ENCODE peak calls at places on chromosomes 11 and 22, in five cellular contexts. One of them, this sample, is unnamed.

GRCh38 chr11:118051611-118052461 is 25.0 kb upstream of the TMPRSS4 start:
- DNase-seq in lower leg skin: no peak
- DNase-seq in stimulated activated CD8-positive, alpha-beta memory T cell treated with anti-CD3 and anti-CD28 coated beads, Interleukin-2, amount 100 ng/mL, for 1 hour: peak; percentile 46
- DNase-seq in EL: no peak
- DNase-seq in activated CD4-positive, alpha-beta T cell treated with anti-CD3 and anti-CD28 coated beads for 4 hours: peak; percentile 63
- DNase-seq in this sample: no peak

GRCh38 chr11:96098511-96099241 is 174.8 kb upstream of the MTMR2 start:
- DNase-seq in lower leg skin: no peak
- DNase-seq in stimulated activated CD8-positive, alpha-beta memory T cell treated with anti-CD3 and anti-CD28 coated beads, Interleukin-2, amount 100 ng/mL, for 1 hour: no peak
- DNase-seq in EL: peak; percentile 57
- DNase-seq in activated CD4-positive, alpha-beta T cell treated with anti-CD3 and anti-CD28 coated beads for 4 hours: no peak
- DNase-seq in this sample: peak; percentile 64

GRCh38 chr11:76443254-76443935 is 1.4 kb upstream of the EMSY start:
- DNase-seq in lower leg skin: no peak
- DNase-seq in stimulated activated CD8-positive, alpha-beta memory T cell treated with anti-CD3 and anti-CD28 coated beads, Interleukin-2, amount 100 ng/mL, for 1 hour: no peak
- DNase-seq in EL: peak; percentile 14
- DNase-seq in activated CD4-positive, alpha-beta T cell treated with anti-CD3 and anti-CD28 coated beads for 4 hours: no peak
- DNase-seq in this sample: peak; percentile 66

GRCh38 chr22:46661221-46661851 is 41.1 kb downstream of the GRAMD4 start:
- DNase-seq in lower leg skin: no peak
- DNase-seq in stimulated activated CD8-positive, alpha-beta memory T cell treated with anti-CD3 and anti-CD28 coated beads, Interleukin-2, amount 100 ng/mL, for 1 hour: no peak
- DNase-seq in EL: peak; percentile 60
- DNase-seq in activated CD4-positive, alpha-beta T cell treated with anti-CD3 and anti-CD28 coated beads for 4 hours: peak; percentile 75
- DNase-seq in this sample: peak; percentile 67

GRCh38 chr11:118928108-118928869 is 2.6 kb upstream of the BCL9L start:
- DNase-seq in lower leg skin: peak; percentile 96
- DNase-seq in stimulated activated CD8-positive, alpha-beta memory T cell treated with anti-CD3 and anti-CD28 coated beads, Interleukin-2, amount 100 ng/mL, for 1 hour: peak; percentile 85
- DNase-seq in EL: peak; percentile 94
- DNase-seq in activated CD4-positive, alpha-beta T cell treated with anti-CD3 and anti-CD28 coated beads for 4 hours: peak; percentile 94
- DNase-seq in this sample: peak; percentile 87

GRCh38 chr22:37569921-37570660 is 9.8 kb downstream of the LGALS2 start:
- DNase-seq in lower leg skin: no peak
- DNase-seq in stimulated activated CD8-positive, alpha-beta memory T cell treated with anti-CD3 and anti-CD28 coated beads, Interleukin-2, amount 100 ng/mL, for 1 hour: no peak
- DNase-seq in EL: no peak
- DNase-seq in activated CD4-positive, alpha-beta T cell treated with anti-CD3 and anti-CD28 coated beads for 4 hours: no peak
- DNase-seq in this sample: no peak

GRCh38 chr11:113419426-113420003 is 31.9 kb downstream of the ANKK1 start:
- DNase-seq in lower leg skin: no peak
- DNase-seq in stimulated activated CD8-positive, alpha-beta memory T cell treated with anti-CD3 and anti-CD28 coated beads, Interleukin-2, amount 100 ng/mL, for 1 hour: no peak
- DNase-seq in EL: no peak
- DNase-seq in activated CD4-positive, alpha-beta T cell treated with anti-CD3 and anti-CD28 coated beads for 4 hours: no peak
- DNase-seq in this sample: no peak

GRCh38 chr11:16297332-16297731 is 59.0 kb downstream of the SOX6 start:
- DNase-seq in lower leg skin: no peak
- DNase-seq in stimulated activated CD8-positive, alpha-beta memory T cell treated with anti-CD3 and anti-CD28 coated beads, Interleukin-2, amount 100 ng/mL, for 1 hour: no peak
- DNase-seq in EL: no peak
- DNase-seq in activated CD4-positive, alpha-beta T cell treated with anti-CD3 and anti-CD28 coated beads for 4 hours: no peak
- DNase-seq in this sample: no peak

GRCh38 chr11:23278121-23278520 is 417.8 kb upstream of the CCDC179 start:
- DNase-seq in lower leg skin: no peak
- DNase-seq in stimulated activated CD8-positive, alpha-beta memory T cell treated with anti-CD3 and anti-CD28 coated beads, Interleukin-2, amount 100 ng/mL, for 1 hour: no peak
- DNase-seq in EL: peak; percentile 50
- DNase-seq in activated CD4-positive, alpha-beta T cell treated with anti-CD3 and anti-CD28 coated beads for 4 hours: no peak
- DNase-seq in this sample: peak; percentile 91

GRCh38 chr11:78812513-78813293 is 238.0 kb upstream of the NARS2 start:
- DNase-seq in lower leg skin: no peak
- DNase-seq in stimulated activated CD8-positive, alpha-beta memory T cell treated with anti-CD3 and anti-CD28 coated beads, Interleukin-2, amount 100 ng/mL, for 1 hour: no peak
- DNase-seq in EL: no peak
- DNase-seq in activated CD4-positive, alpha-beta T cell treated with anti-CD3 and anti-CD28 coated beads for 4 hours: no peak
- DNase-seq in this sample: no peak

GRCh38 chr22:17868771-17869170 is 94.5 kb upstream of the BID start:
- DNase-seq in lower leg skin: no peak
- DNase-seq in stimulated activated CD8-positive, alpha-beta memory T cell treated with anti-CD3 and anti-CD28 coated beads, Interleukin-2, amount 100 ng/mL, for 1 hour: no peak
- DNase-seq in EL: no peak
- DNase-seq in activated CD4-positive, alpha-beta T cell treated with anti-CD3 and anti-CD28 coated beads for 4 hours: no peak
- DNase-seq in this sample: no peak

GRCh38 chr11:61021661-61022212 is 50.3 kb downstream of the CD6 start:
- DNase-seq in lower leg skin: no peak
- DNase-seq in stimulated activated CD8-positive, alpha-beta memory T cell treated with anti-CD3 and anti-CD28 coated beads, Interleukin-2, amount 100 ng/mL, for 1 hour: peak; percentile 79
- DNase-seq in EL: no peak
- DNase-seq in activated CD4-positive, alpha-beta T cell treated with anti-CD3 and anti-CD28 coated beads for 4 hours: peak; percentile 90
- DNase-seq in this sample: no peak

GRCh38 chr11:74090701-74091100 is 80.1 kb downstream of the C2CD3 start:
- DNase-seq in lower leg skin: no peak
- DNase-seq in stimulated activated CD8-positive, alpha-beta memory T cell treated with anti-CD3 and anti-CD28 coated beads, Interleukin-2, amount 100 ng/mL, for 1 hour: no peak
- DNase-seq in EL: no peak
- DNase-seq in activated CD4-positive, alpha-beta T cell treated with anti-CD3 and anti-CD28 coated beads for 4 hours: no peak
- DNase-seq in this sample: peak; percentile 34

GRCh38 chr11:28072321-28072720 is 35.6 kb downstream of the KIF18A start:
- DNase-seq in lower leg skin: no peak
- DNase-seq in stimulated activated CD8-positive, alpha-beta memory T cell treated with anti-CD3 and anti-CD28 coated beads, Interleukin-2, amount 100 ng/mL, for 1 hour: no peak
- DNase-seq in EL: peak; percentile 49
- DNase-seq in activated CD4-positive, alpha-beta T cell treated with anti-CD3 and anti-CD28 coated beads for 4 hours: no peak
- DNase-seq in this sample: peak; percentile 65

GRCh38 chr11:110147965-110148709 is 54.9 kb downstream of the ZC3H12C start:
- DNase-seq in lower leg skin: no peak
- DNase-seq in stimulated activated CD8-positive, alpha-beta memory T cell treated with anti-CD3 and anti-CD28 coated beads, Interleukin-2, amount 100 ng/mL, for 1 hour: no peak
- DNase-seq in EL: peak; percentile 84
- DNase-seq in activated CD4-positive, alpha-beta T cell treated with anti-CD3 and anti-CD28 coated beads for 4 hours: no peak
- DNase-seq in this sample: peak; percentile 87

GRCh38 chr11:109853156-109853776 is 239.9 kb upstream of the ZC3H12C start:
- DNase-seq in lower leg skin: no peak
- DNase-seq in stimulated activated CD8-positive, alpha-beta memory T cell treated with anti-CD3 and anti-CD28 coated beads, Interleukin-2, amount 100 ng/mL, for 1 hour: no peak
- DNase-seq in EL: peak; percentile 70
- DNase-seq in activated CD4-positive, alpha-beta T cell treated with anti-CD3 and anti-CD28 coated beads for 4 hours: no peak
- DNase-seq in this sample: peak; percentile 86

GRCh38 chr11:74681686-74682651 is 49.3 kb downstream of the CHRDL2 start:
- DNase-seq in lower leg skin: no peak
- DNase-seq in stimulated activated CD8-positive, alpha-beta memory T cell treated with anti-CD3 and anti-CD28 coated beads, Interleukin-2, amount 100 ng/mL, for 1 hour: no peak
- DNase-seq in EL: peak; percentile 48
- DNase-seq in activated CD4-positive, alpha-beta T cell treated with anti-CD3 and anti-CD28 coated beads for 4 hours: no peak
- DNase-seq in this sample: no peak

GRCh38 chr11:19560156-19560555 is 152.5 kb upstream of the NAV2 start:
- DNase-seq in lower leg skin: no peak
- DNase-seq in stimulated activated CD8-positive, alpha-beta memory T cell treated with anti-CD3 and anti-CD28 coated beads, Interleukin-2, amount 100 ng/mL, for 1 hour: no peak
- DNase-seq in EL: no peak
- DNase-seq in activated CD4-positive, alpha-beta T cell treated with anti-CD3 and anti-CD28 coated beads for 4 hours: no peak
- DNase-seq in this sample: no peak

GRCh38 chr11:66360406-66361073 is 11.0 kb downstream of the SLC29A2 start:
- DNase-seq in lower leg skin: no peak
- DNase-seq in stimulated activated CD8-positive, alpha-beta memory T cell treated with anti-CD3 and anti-CD28 coated beads, Interleukin-2, amount 100 ng/mL, for 1 hour: no peak
- DNase-seq in EL: no peak
- DNase-seq in activated CD4-positive, alpha-beta T cell treated with anti-CD3 and anti-CD28 coated beads for 4 hours: no peak
- DNase-seq in this sample: no peak

GRCh38 chr11:31805037-31805628 is 6.0 kb downstream of the PAX6 start:
- DNase-seq in lower leg skin: no peak
- DNase-seq in stimulated activated CD8-positive, alpha-beta memory T cell treated with anti-CD3 and anti-CD28 coated beads, Interleukin-2, amount 100 ng/mL, for 1 hour: no peak
- DNase-seq in EL: no peak
- DNase-seq in activated CD4-positive, alpha-beta T cell treated with anti-CD3 and anti-CD28 coated beads for 4 hours: no peak
- DNase-seq in this sample: no peak

GRCh38 chr11:2390871-2391662 is 9.5 kb upstream of the TSSC4 start:
- DNase-seq in lower leg skin: no peak
- DNase-seq in stimulated activated CD8-positive, alpha-beta memory T cell treated with anti-CD3 and anti-CD28 coated beads, Interleukin-2, amount 100 ng/mL, for 1 hour: no peak
- DNase-seq in EL: peak; percentile 85
- DNase-seq in activated CD4-positive, alpha-beta T cell treated with anti-CD3 and anti-CD28 coated beads for 4 hours: no peak
- DNase-seq in this sample: peak; percentile 61

GRCh38 chr22:50202130-50202671 is 1.4 kb downstream of the SELENOO start:
- DNase-seq in lower leg skin: no peak
- DNase-seq in stimulated activated CD8-positive, alpha-beta memory T cell treated with anti-CD3 and anti-CD28 coated beads, Interleukin-2, amount 100 ng/mL, for 1 hour: no peak
- DNase-seq in EL: no peak
- DNase-seq in activated CD4-positive, alpha-beta T cell treated with anti-CD3 and anti-CD28 coated beads for 4 hours: no peak
- DNase-seq in this sample: no peak

GRCh38 chr11:128790200-128790599 is 76.9 kb downstream of the KCNJ1 start:
- DNase-seq in lower leg skin: no peak
- DNase-seq in stimulated activated CD8-positive, alpha-beta memory T cell treated with anti-CD3 and anti-CD28 coated beads, Interleukin-2, amount 100 ng/mL, for 1 hour: no peak
- DNase-seq in EL: no peak
- DNase-seq in activated CD4-positive, alpha-beta T cell treated with anti-CD3 and anti-CD28 coated beads for 4 hours: no peak
- DNase-seq in this sample: peak; percentile 56

GRCh38 chr11:129234978-129235377 is 42.9 kb upstream of the ARHGAP32 start:
- DNase-seq in lower leg skin: no peak
- DNase-seq in stimulated activated CD8-positive, alpha-beta memory T cell treated with anti-CD3 and anti-CD28 coated beads, Interleukin-2, amount 100 ng/mL, for 1 hour: no peak
- DNase-seq in EL: no peak
- DNase-seq in activated CD4-positive, alpha-beta T cell treated with anti-CD3 and anti-CD28 coated beads for 4 hours: no peak
- DNase-seq in this sample: no peak

GRCh38 chr11:73249858-73250773 is 22.0 kb upstream of the P2RY6 start:
- DNase-seq in lower leg skin: no peak
- DNase-seq in stimulated activated CD8-positive, alpha-beta memory T cell treated with anti-CD3 and anti-CD28 coated beads, Interleukin-2, amount 100 ng/mL, for 1 hour: no peak
- DNase-seq in EL: no peak
- DNase-seq in activated CD4-positive, alpha-beta T cell treated with anti-CD3 and anti-CD28 coated beads for 4 hours: no peak
- DNase-seq in this sample: no peak

GRCh38 chr22:40806711-40807110 is 12.4 kb downstream of the SLC25A17 start:
- DNase-seq in lower leg skin: no peak
- DNase-seq in stimulated activated CD8-positive, alpha-beta memory T cell treated with anti-CD3 and anti-CD28 coated beads, Interleukin-2, amount 100 ng/mL, for 1 hour: no peak
- DNase-seq in EL: no peak
- DNase-seq in activated CD4-positive, alpha-beta T cell treated with anti-CD3 and anti-CD28 coated beads for 4 hours: no peak
- DNase-seq in this sample: no peak

GRCh38 chr11:78400116-78400515 is 17.5 kb downstream of the GAB2 start:
- DNase-seq in lower leg skin: no peak
- DNase-seq in stimulated activated CD8-positive, alpha-beta memory T cell treated with anti-CD3 and anti-CD28 coated beads, Interleukin-2, amount 100 ng/mL, for 1 hour: no peak
- DNase-seq in EL: no peak
- DNase-seq in activated CD4-positive, alpha-beta T cell treated with anti-CD3 and anti-CD28 coated beads for 4 hours: no peak
- DNase-seq in this sample: no peak

GRCh38 chr11:33478111-33478573 is 221.0 kb downstream of the HIPK3 start:
- DNase-seq in lower leg skin: no peak
- DNase-seq in stimulated activated CD8-positive, alpha-beta memory T cell treated with anti-CD3 and anti-CD28 coated beads, Interleukin-2, amount 100 ng/mL, for 1 hour: no peak
- DNase-seq in EL: no peak
- DNase-seq in activated CD4-positive, alpha-beta T cell treated with anti-CD3 and anti-CD28 coated beads for 4 hours: no peak
- DNase-seq in this sample: peak; percentile 47

GRCh38 chr11:13837286-13837685 is 125.2 kb upstream of the SPON1 start:
- DNase-seq in lower leg skin: no peak
- DNase-seq in stimulated activated CD8-positive, alpha-beta memory T cell treated with anti-CD3 and anti-CD28 coated beads, Interleukin-2, amount 100 ng/mL, for 1 hour: no peak
- DNase-seq in EL: no peak
- DNase-seq in activated CD4-positive, alpha-beta T cell treated with anti-CD3 and anti-CD28 coated beads for 4 hours: no peak
- DNase-seq in this sample: peak; percentile 20

GRCh38 chr22:36206255-36206654 is 4.6 kb upstream of the APOL4 start:
- DNase-seq in lower leg skin: no peak
- DNase-seq in stimulated activated CD8-positive, alpha-beta memory T cell treated with anti-CD3 and anti-CD28 coated beads, Interleukin-2, amount 100 ng/mL, for 1 hour: no peak
- DNase-seq in EL: no peak
- DNase-seq in activated CD4-positive, alpha-beta T cell treated with anti-CD3 and anti-CD28 coated beads for 4 hours: no peak
- DNase-seq in this sample: no peak

GRCh38 chr22:24102366-24103200 is 78.7 kb upstream of the SUSD2 start:
- DNase-seq in lower leg skin: no peak
- DNase-seq in stimulated activated CD8-positive, alpha-beta memory T cell treated with anti-CD3 and anti-CD28 coated beads, Interleukin-2, amount 100 ng/mL, for 1 hour: no peak
- DNase-seq in EL: no peak
- DNase-seq in activated CD4-positive, alpha-beta T cell treated with anti-CD3 and anti-CD28 coated beads for 4 hours: no peak
- DNase-seq in this sample: no peak

GRCh38 chr11:73415854-73416615 is 39.8 kb downstream of the RELT start:
- DNase-seq in lower leg skin: no peak
- DNase-seq in stimulated activated CD8-positive, alpha-beta memory T cell treated with anti-CD3 and anti-CD28 coated beads, Interleukin-2, amount 100 ng/mL, for 1 hour: no peak
- DNase-seq in EL: peak; percentile 62
- DNase-seq in activated CD4-positive, alpha-beta T cell treated with anti-CD3 and anti-CD28 coated beads for 4 hours: no peak
- DNase-seq in this sample: peak; percentile 56

GRCh38 chr11:2898366-2899079 is 12.9 kb upstream of the CDKN1C start:
- DNase-seq in lower leg skin: peak; percentile 75
- DNase-seq in stimulated activated CD8-positive, alpha-beta memory T cell treated with anti-CD3 and anti-CD28 coated beads, Interleukin-2, amount 100 ng/mL, for 1 hour: peak; percentile 50
- DNase-seq in EL: peak; percentile 92
- DNase-seq in activated CD4-positive, alpha-beta T cell treated with anti-CD3 and anti-CD28 coated beads for 4 hours: peak; percentile 52
- DNase-seq in this sample: peak; percentile 93

GRCh38 chr11:62918531-62918930 is 2.6 kb downstream of the CHRM1 start:
- DNase-seq in lower leg skin: no peak
- DNase-seq in stimulated activated CD8-positive, alpha-beta memory T cell treated with anti-CD3 and anti-CD28 coated beads, Interleukin-2, amount 100 ng/mL, for 1 hour: no peak
- DNase-seq in EL: no peak
- DNase-seq in activated CD4-positive, alpha-beta T cell treated with anti-CD3 and anti-CD28 coated beads for 4 hours: no peak
- DNase-seq in this sample: no peak

GRCh38 chr11:18757742-18758294 is 31.8 kb upstream of the IGSF22 start:
- DNase-seq in lower leg skin: no peak
- DNase-seq in stimulated activated CD8-positive, alpha-beta memory T cell treated with anti-CD3 and anti-CD28 coated beads, Interleukin-2, amount 100 ng/mL, for 1 hour: no peak
- DNase-seq in EL: no peak
- DNase-seq in activated CD4-positive, alpha-beta T cell treated with anti-CD3 and anti-CD28 coated beads for 4 hours: no peak
- DNase-seq in this sample: peak; percentile 56

GRCh38 chr11:1939006-1939626 is 8.0 kb upstream of the MRPL23 start:
- DNase-seq in lower leg skin: no peak
- DNase-seq in stimulated activated CD8-positive, alpha-beta memory T cell treated with anti-CD3 and anti-CD28 coated beads, Interleukin-2, amount 100 ng/mL, for 1 hour: no peak
- DNase-seq in EL: no peak
- DNase-seq in activated CD4-positive, alpha-beta T cell treated with anti-CD3 and anti-CD28 coated beads for 4 hours: no peak
- DNase-seq in this sample: peak; percentile 17

GRCh38 chr11:93969925-93970922 is 50.9 kb upstream of the HEPHL1 start:
- DNase-seq in lower leg skin: no peak
- DNase-seq in stimulated activated CD8-positive, alpha-beta memory T cell treated with anti-CD3 and anti-CD28 coated beads, Interleukin-2, amount 100 ng/mL, for 1 hour: no peak
- DNase-seq in EL: no peak
- DNase-seq in activated CD4-positive, alpha-beta T cell treated with anti-CD3 and anti-CD28 coated beads for 4 hours: no peak
- DNase-seq in this sample: no peak

This sample was measured in iris pigment epithelial cell.